ENCODE peak calls at places on chromosome 1, in seven cellular contexts. One of them, this sample, is unnamed.

GRCh38 chr1:1889847-1890505 is 911 bp downstream of the GNB1 start:
- DNase-seq in activated T-cell treated with anti-CD3 and anti-CD28 coated beads, Interleukin-2, amount 50 U/mL, for 24 hours: peak
- DNase-seq in ACHN: peak
- DNase-seq in anterior cingulate cortex: no peak
- DNase-seq in brain microvascular endothelial cell: peak
- DNase-seq in aorta: peak
- DNase-seq in cardiac fibroblast: peak
- DNase-seq in this sample: peak

GRCh38 chr1:48673725-48674124 is 103.0 kb downstream of the BEND5 start:
- DNase-seq in activated T-cell treated with anti-CD3 and anti-CD28 coated beads, Interleukin-2, amount 50 U/mL, for 24 hours: no peak
- DNase-seq in ACHN: no peak
- DNase-seq in anterior cingulate cortex: no peak
- DNase-seq in brain microvascular endothelial cell: no peak
- DNase-seq in aorta: no peak
- DNase-seq in cardiac fibroblast: no peak
- DNase-seq in this sample: no peak

GRCh38 chr1:58870298-58870676 is 86.4 kb upstream of the JUN start:
- DNase-seq in activated T-cell treated with anti-CD3 and anti-CD28 coated beads, Interleukin-2, amount 50 U/mL, for 24 hours: no peak
- DNase-seq in ACHN: peak
- DNase-seq in anterior cingulate cortex: no peak
- DNase-seq in brain microvascular endothelial cell: no peak
- DNase-seq in aorta: no peak
- DNase-seq in cardiac fibroblast: no peak
- DNase-seq in this sample: no peak

GRCh38 chr1:61081135-61081636 is 1.2 kb upstream of the NFIA start:
- DNase-seq in activated T-cell treated with anti-CD3 and anti-CD28 coated beads, Interleukin-2, amount 50 U/mL, for 24 hours: no peak
- DNase-seq in ACHN: no peak
- DNase-seq in anterior cingulate cortex: no peak
- DNase-seq in brain microvascular endothelial cell: no peak
- DNase-seq in aorta: no peak
- DNase-seq in cardiac fibroblast: no peak
- DNase-seq in this sample: no peak

GRCh38 chr1:110462964-110463363 is 12.0 kb downstream of the PROK1 start:
- DNase-seq in activated T-cell treated with anti-CD3 and anti-CD28 coated beads, Interleukin-2, amount 50 U/mL, for 24 hours: no peak
- DNase-seq in ACHN: peak
- DNase-seq in anterior cingulate cortex: no peak
- DNase-seq in brain microvascular endothelial cell: no peak
- DNase-seq in aorta: no peak
- DNase-seq in cardiac fibroblast: no peak
- DNase-seq in this sample: no peak

GRCh38 chr1:194071200-194071599 is 884.8 kb upstream of the B3GALT2 start:
- DNase-seq in activated T-cell treated with anti-CD3 and anti-CD28 coated beads, Interleukin-2, amount 50 U/mL, for 24 hours: no peak
- DNase-seq in ACHN: no peak
- DNase-seq in anterior cingulate cortex: no peak
- DNase-seq in brain microvascular endothelial cell: no peak
- DNase-seq in aorta: no peak
- DNase-seq in cardiac fibroblast: no peak
- DNase-seq in this sample: no peak

GRCh38 chr1:91948501-91949355 is 473 bp upstream of the BRDT start:
- DNase-seq in activated T-cell treated with anti-CD3 and anti-CD28 coated beads, Interleukin-2, amount 50 U/mL, for 24 hours: no peak
- DNase-seq in ACHN: no peak
- DNase-seq in anterior cingulate cortex: no peak
- DNase-seq in brain microvascular endothelial cell: no peak
- DNase-seq in aorta: no peak
- DNase-seq in cardiac fibroblast: no peak
- DNase-seq in this sample: no peak

GRCh38 chr1:153612111-153612754 is 704 bp downstream of the S100A16 start:
- DNase-seq in activated T-cell treated with anti-CD3 and anti-CD28 coated beads, Interleukin-2, amount 50 U/mL, for 24 hours: no peak
- DNase-seq in ACHN: peak
- DNase-seq in anterior cingulate cortex: no peak
- DNase-seq in brain microvascular endothelial cell: no peak
- DNase-seq in aorta: no peak
- DNase-seq in cardiac fibroblast: no peak
- DNase-seq in this sample: no peak

GRCh38 chr1:19206947-19207346 is 3.1 kb downstream of the UBR4 start:
- DNase-seq in activated T-cell treated with anti-CD3 and anti-CD28 coated beads, Interleukin-2, amount 50 U/mL, for 24 hours: no peak
- DNase-seq in ACHN: no peak
- DNase-seq in anterior cingulate cortex: no peak
- DNase-seq in brain microvascular endothelial cell: no peak
- DNase-seq in aorta: no peak
- DNase-seq in cardiac fibroblast: no peak
- DNase-seq in this sample: no peak

GRCh38 chr1:65668368-65668767 is 124.3 kb upstream of the PDE4B start:
- DNase-seq in activated T-cell treated with anti-CD3 and anti-CD28 coated beads, Interleukin-2, amount 50 U/mL, for 24 hours: no peak
- DNase-seq in ACHN: no peak
- DNase-seq in anterior cingulate cortex: no peak
- DNase-seq in brain microvascular endothelial cell: no peak
- DNase-seq in aorta: no peak
- DNase-seq in cardiac fibroblast: no peak
- DNase-seq in this sample: no peak

GRCh38 chr1:234915923-234916675 is 212.5 kb downstream of the TOMM20 start:
- DNase-seq in activated T-cell treated with anti-CD3 and anti-CD28 coated beads, Interleukin-2, amount 50 U/mL, for 24 hours: peak
- DNase-seq in ACHN: no peak
- DNase-seq in anterior cingulate cortex: no peak
- DNase-seq in brain microvascular endothelial cell: no peak
- DNase-seq in aorta: no peak
- DNase-seq in cardiac fibroblast: peak
- DNase-seq in this sample: no peak

GRCh38 chr1:161260346-161260745 is 1.8 kb downstream of the PCP4L1 start:
- DNase-seq in activated T-cell treated with anti-CD3 and anti-CD28 coated beads, Interleukin-2, amount 50 U/mL, for 24 hours: no peak
- DNase-seq in ACHN: no peak
- DNase-seq in anterior cingulate cortex: no peak
- DNase-seq in brain microvascular endothelial cell: no peak
- DNase-seq in aorta: no peak
- DNase-seq in cardiac fibroblast: no peak
- DNase-seq in this sample: no peak

GRCh38 chr1:86754265-86754974 is 50.0 kb downstream of the SH3GLB1 start:
- DNase-seq in activated T-cell treated with anti-CD3 and anti-CD28 coated beads, Interleukin-2, amount 50 U/mL, for 24 hours: no peak
- DNase-seq in ACHN: no peak
- DNase-seq in anterior cingulate cortex: no peak
- DNase-seq in brain microvascular endothelial cell: no peak
- DNase-seq in aorta: no peak
- DNase-seq in cardiac fibroblast: no peak
- DNase-seq in this sample: no peak

GRCh38 chr1:52002038-52002917 is 11.8 kb upstream of the RAB3B start:
- DNase-seq in activated T-cell treated with anti-CD3 and anti-CD28 coated beads, Interleukin-2, amount 50 U/mL, for 24 hours: no peak
- DNase-seq in ACHN: peak
- DNase-seq in anterior cingulate cortex: peak
- DNase-seq in brain microvascular endothelial cell: peak
- DNase-seq in aorta: no peak
- DNase-seq in cardiac fibroblast: peak
- DNase-seq in this sample: peak

GRCh38 chr1:215636258-215636965 is 69.3 kb downstream of the KCTD3 start:
- DNase-seq in activated T-cell treated with anti-CD3 and anti-CD28 coated beads, Interleukin-2, amount 50 U/mL, for 24 hours: no peak
- DNase-seq in ACHN: no peak
- DNase-seq in anterior cingulate cortex: no peak
- DNase-seq in brain microvascular endothelial cell: no peak
- DNase-seq in aorta: no peak
- DNase-seq in cardiac fibroblast: peak
- DNase-seq in this sample: no peak

GRCh38 chr1:208654241-208654640 is 410.1 kb upstream of the PLXNA2 start:
- DNase-seq in activated T-cell treated with anti-CD3 and anti-CD28 coated beads, Interleukin-2, amount 50 U/mL, for 24 hours: no peak
- DNase-seq in ACHN: peak
- DNase-seq in anterior cingulate cortex: no peak
- DNase-seq in brain microvascular endothelial cell: peak
- DNase-seq in aorta: no peak
- DNase-seq in cardiac fibroblast: peak
- DNase-seq in this sample: no peak

GRCh38 chr1:212512731-212513559 is 80.2 kb downstream of the NENF start:
- DNase-seq in activated T-cell treated with anti-CD3 and anti-CD28 coated beads, Interleukin-2, amount 50 U/mL, for 24 hours: no peak
- DNase-seq in ACHN: peak
- DNase-seq in anterior cingulate cortex: no peak
- DNase-seq in brain microvascular endothelial cell: peak
- DNase-seq in aorta: no peak
- DNase-seq in cardiac fibroblast: no peak
- DNase-seq in this sample: no peak

GRCh38 chr1:2210786-2211185 is 16.2 kb upstream of the FAAP20 start:
- DNase-seq in activated T-cell treated with anti-CD3 and anti-CD28 coated beads, Interleukin-2, amount 50 U/mL, for 24 hours: no peak
- DNase-seq in ACHN: no peak
- DNase-seq in anterior cingulate cortex: no peak
- DNase-seq in brain microvascular endothelial cell: no peak
- DNase-seq in aorta: no peak
- DNase-seq in cardiac fibroblast: no peak
- DNase-seq in this sample: no peak

GRCh38 chr1:57874426-57874825 is 450.6 kb upstream of the DAB1 start:
- DNase-seq in activated T-cell treated with anti-CD3 and anti-CD28 coated beads, Interleukin-2, amount 50 U/mL, for 24 hours: no peak
- DNase-seq in ACHN: no peak
- DNase-seq in anterior cingulate cortex: no peak
- DNase-seq in brain microvascular endothelial cell: no peak
- DNase-seq in aorta: no peak
- DNase-seq in cardiac fibroblast: no peak
- DNase-seq in this sample: no peak

GRCh38 chr1:108897865-108898720 is 21.3 kb downstream of the GPSM2 start:
- DNase-seq in activated T-cell treated with anti-CD3 and anti-CD28 coated beads, Interleukin-2, amount 50 U/mL, for 24 hours: no peak
- DNase-seq in ACHN: peak
- DNase-seq in anterior cingulate cortex: no peak
- DNase-seq in brain microvascular endothelial cell: peak
- DNase-seq in aorta: no peak
- DNase-seq in cardiac fibroblast: peak
- DNase-seq in this sample: peak

GRCh38 chr1:235291599-235291998 is 36.4 kb downstream of the ARID4B start:
- DNase-seq in activated T-cell treated with anti-CD3 and anti-CD28 coated beads, Interleukin-2, amount 50 U/mL, for 24 hours: no peak
- DNase-seq in ACHN: no peak
- DNase-seq in anterior cingulate cortex: no peak
- DNase-seq in brain microvascular endothelial cell: no peak
- DNase-seq in aorta: no peak
- DNase-seq in cardiac fibroblast: no peak
- DNase-seq in this sample: no peak

GRCh38 chr1:181662606-181663005 is 179.3 kb downstream of the CACNA1E start:
- DNase-seq in activated T-cell treated with anti-CD3 and anti-CD28 coated beads, Interleukin-2, amount 50 U/mL, for 24 hours: no peak
- DNase-seq in ACHN: no peak
- DNase-seq in anterior cingulate cortex: no peak
- DNase-seq in brain microvascular endothelial cell: no peak
- DNase-seq in aorta: no peak
- DNase-seq in cardiac fibroblast: no peak
- DNase-seq in this sample: no peak

GRCh38 chr1:28803662-28804061 is 8.3 kb upstream of the OPRD1 start:
- DNase-seq in activated T-cell treated with anti-CD3 and anti-CD28 coated beads, Interleukin-2, amount 50 U/mL, for 24 hours: no peak
- DNase-seq in ACHN: no peak
- DNase-seq in anterior cingulate cortex: no peak
- DNase-seq in brain microvascular endothelial cell: no peak
- DNase-seq in aorta: no peak
- DNase-seq in cardiac fibroblast: no peak
- DNase-seq in this sample: no peak

GRCh38 chr1:23118957-23119792 is 49.5 kb downstream of the LUZP1 start:
- DNase-seq in activated T-cell treated with anti-CD3 and anti-CD28 coated beads, Interleukin-2, amount 50 U/mL, for 24 hours: no peak
- DNase-seq in ACHN: no peak
- DNase-seq in anterior cingulate cortex: no peak
- DNase-seq in brain microvascular endothelial cell: no peak
- DNase-seq in aorta: no peak
- DNase-seq in cardiac fibroblast: peak
- DNase-seq in this sample: no peak

GRCh38 chr1:89302697-89303332 is 30.2 kb upstream of the GBP5 start:
- DNase-seq in activated T-cell treated with anti-CD3 and anti-CD28 coated beads, Interleukin-2, amount 50 U/mL, for 24 hours: no peak
- DNase-seq in ACHN: no peak
- DNase-seq in anterior cingulate cortex: no peak
- DNase-seq in brain microvascular endothelial cell: no peak
- DNase-seq in aorta: no peak
- DNase-seq in cardiac fibroblast: no peak
- DNase-seq in this sample: no peak

GRCh38 chr1:112369389-112370285 is 26.4 kb upstream of the CTTNBP2NL start:
- DNase-seq in activated T-cell treated with anti-CD3 and anti-CD28 coated beads, Interleukin-2, amount 50 U/mL, for 24 hours: peak
- DNase-seq in ACHN: peak
- DNase-seq in anterior cingulate cortex: peak
- DNase-seq in brain microvascular endothelial cell: peak
- DNase-seq in aorta: peak
- DNase-seq in cardiac fibroblast: peak
- DNase-seq in this sample: peak

GRCh38 chr1:1779691-1780597 is 1.7 kb upstream of the NADK start:
- DNase-seq in activated T-cell treated with anti-CD3 and anti-CD28 coated beads, Interleukin-2, amount 50 U/mL, for 24 hours: peak
- DNase-seq in ACHN: no peak
- DNase-seq in anterior cingulate cortex: no peak
- DNase-seq in brain microvascular endothelial cell: no peak
- DNase-seq in aorta: peak
- DNase-seq in cardiac fibroblast: peak
- DNase-seq in this sample: peak

GRCh38 chr1:201709564-201710295 is 119.2 kb upstream of the IPO9 start:
- DNase-seq in activated T-cell treated with anti-CD3 and anti-CD28 coated beads, Interleukin-2, amount 50 U/mL, for 24 hours: peak
- DNase-seq in ACHN: peak
- DNase-seq in anterior cingulate cortex: peak
- DNase-seq in brain microvascular endothelial cell: peak
- DNase-seq in aorta: peak
- DNase-seq in cardiac fibroblast: peak
- DNase-seq in this sample: peak

This sample was measured in memory B cell.